ENCODE peak calls at places on chromosomes 12 and 14, in ten cellular contexts. A is GM12865; V is cardiac fibroblast; M is K562; X is CD8-positive, alpha-beta T cell; Y is fibroblast of the aortic adventitia; B is AG10803; S is colonic mucosa; O is uterus; U is Peyer's patch. R is an unnamed sample.

GRCh38 chr14:56004807-56005579 is 113.2 kb upstream of the PELI2 start:
- DNase-seq in A (peak; percentile 69), V (peak; percentile 90), M (peak; percentile 28), X (no peak), Y (peak; percentile 74), B (peak; percentile 86), S (peak; percentile 64), O (peak; percentile 27), U (no peak), R (no peak)

GRCh38 chr12:23657598-23657997 is 291.9 kb downstream of the SOX5 start:
- DNase-seq in A (no peak), V (no peak), M (no peak), X (no peak), Y (no peak), B (no peak), S (no peak), O (no peak), U (no peak), R (no peak)

GRCh38 chr12:133057446-133057845 is 20.1 kb downstream of the ZNF84 start:
- DNase-seq in A (no peak), V (peak; percentile 6), M (no peak), X (no peak), Y (no peak), B (no peak), S (no peak), O (no peak), U (no peak), R (no peak)

GRCh38 chr12:105939181-105939721 is 199.5 kb downstream of the NUAK1 start:
- DNase-seq in A (no peak), V (no peak), M (no peak), X (no peak), Y (no peak), B (no peak), S (no peak), O (no peak), U (no peak), R (no peak)

GRCh38 chr14:93317836-93318807 is 14.7 kb downstream of the BTBD7 start:
- DNase-seq in A (no peak), V (peak; percentile 65), M (peak; percentile 37), X (no peak), Y (peak; percentile 42), B (peak; percentile 11), S (no peak), O (no peak), U (no peak), R (no peak)

GRCh38 chr14:102949062-102949800 is 26.8 kb downstream of the AMN start:
- DNase-seq in A (no peak), V (no peak), M (no peak), X (peak; percentile 79), Y (no peak), B (peak; percentile 81), S (no peak), O (no peak), U (peak; percentile 88), R (no peak)

GRCh38 chr12:96514328-96514727 is 25.0 kb downstream of the CFAP54 start:
- DNase-seq in A (peak; percentile 84), V (peak; percentile 41), M (no peak), X (no peak), Y (no peak), B (peak; percentile 39), S (no peak), O (no peak), U (no peak), R (no peak)

GRCh38 chr14:95480109-95480886 is 36.2 kb downstream of the SYNE3 start:
- DNase-seq in A (peak; percentile 81), V (peak; percentile 57), M (no peak), X (no peak), Y (peak; percentile 78), B (peak; percentile 52), S (no peak), O (peak; percentile 72), U (peak; percentile 31), R (no peak)

GRCh38 chr12:32240833-32241232 is 134.2 kb downstream of the BICD1 start:
- DNase-seq in A (no peak), V (no peak), M (no peak), X (no peak), Y (no peak), B (no peak), S (no peak), O (no peak), U (no peak), R (no peak)

GRCh38 chr12:66152732-66153131 is 17.1 kb downstream of the TMBIM4 start:
- DNase-seq in A (no peak), V (peak; percentile 57), M (no peak), X (no peak), Y (peak; percentile 69), B (peak; percentile 57), S (no peak), O (no peak), U (no peak), R (no peak)

GRCh38 chr14:62126885-62127478 is 364.8 kb downstream of the SNAPC1 start:
- DNase-seq in A (peak; percentile 65), V (peak; percentile 74), M (peak; percentile 34), X (no peak), Y (peak; percentile 76), B (peak; percentile 59), S (peak; percentile 20), O (no peak), U (no peak), R (no peak)

GRCh38 chr12:88325076-88325827 is 183.1 kb downstream of the TMTC3 start:
- DNase-seq in A (no peak), V (peak; percentile 84), M (no peak), X (no peak), Y (peak; percentile 94), B (peak; percentile 97), S (no peak), O (no peak), U (no peak), R (no peak)

DNA sequence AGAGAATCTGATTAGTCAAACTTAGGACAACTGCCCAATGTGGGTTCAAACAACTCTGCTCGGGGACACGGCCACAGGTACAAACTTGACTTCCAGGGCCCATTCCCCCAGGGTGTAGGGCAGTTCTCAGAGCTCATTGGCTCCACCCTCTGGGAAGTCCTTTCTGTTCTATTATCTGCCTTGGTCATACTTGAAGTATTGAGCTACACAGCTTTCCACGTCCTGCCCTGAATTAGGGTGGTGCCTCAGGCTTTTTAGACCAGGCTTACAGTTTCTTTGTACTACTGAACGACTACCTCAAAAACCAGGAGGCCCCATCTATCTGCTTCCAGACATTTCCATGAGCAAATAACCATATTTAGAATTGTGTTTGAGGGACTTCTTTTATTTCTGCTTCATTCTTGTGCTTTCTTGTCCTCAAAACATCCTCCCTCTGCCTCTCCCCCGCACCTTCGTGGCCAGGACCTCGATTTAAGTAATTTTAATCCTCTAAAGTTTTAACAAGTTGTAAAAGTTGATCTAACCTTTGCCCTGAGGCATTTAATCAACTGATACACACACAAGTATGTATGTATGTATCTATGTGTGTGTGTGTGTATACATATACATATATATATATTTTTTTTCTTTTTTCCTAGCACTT is 281.8 kb upstream of the AMIGO2 start:
- DNase-seq in A (peak; percentile 45), V (no peak), M (peak; percentile 85), X (peak; percentile 69), Y (no peak), B (no peak), S (peak; percentile 28), O (peak; percentile 67), U (peak; percentile 70), R (no peak)
- TF ChIP-seq CTCF in A (no peak), V (no peak), M (peak; percentile 31), X (no peak), Y (no peak), B (no peak), S (no peak), O (no peak), U (no peak), R (no peak)

DNA sequence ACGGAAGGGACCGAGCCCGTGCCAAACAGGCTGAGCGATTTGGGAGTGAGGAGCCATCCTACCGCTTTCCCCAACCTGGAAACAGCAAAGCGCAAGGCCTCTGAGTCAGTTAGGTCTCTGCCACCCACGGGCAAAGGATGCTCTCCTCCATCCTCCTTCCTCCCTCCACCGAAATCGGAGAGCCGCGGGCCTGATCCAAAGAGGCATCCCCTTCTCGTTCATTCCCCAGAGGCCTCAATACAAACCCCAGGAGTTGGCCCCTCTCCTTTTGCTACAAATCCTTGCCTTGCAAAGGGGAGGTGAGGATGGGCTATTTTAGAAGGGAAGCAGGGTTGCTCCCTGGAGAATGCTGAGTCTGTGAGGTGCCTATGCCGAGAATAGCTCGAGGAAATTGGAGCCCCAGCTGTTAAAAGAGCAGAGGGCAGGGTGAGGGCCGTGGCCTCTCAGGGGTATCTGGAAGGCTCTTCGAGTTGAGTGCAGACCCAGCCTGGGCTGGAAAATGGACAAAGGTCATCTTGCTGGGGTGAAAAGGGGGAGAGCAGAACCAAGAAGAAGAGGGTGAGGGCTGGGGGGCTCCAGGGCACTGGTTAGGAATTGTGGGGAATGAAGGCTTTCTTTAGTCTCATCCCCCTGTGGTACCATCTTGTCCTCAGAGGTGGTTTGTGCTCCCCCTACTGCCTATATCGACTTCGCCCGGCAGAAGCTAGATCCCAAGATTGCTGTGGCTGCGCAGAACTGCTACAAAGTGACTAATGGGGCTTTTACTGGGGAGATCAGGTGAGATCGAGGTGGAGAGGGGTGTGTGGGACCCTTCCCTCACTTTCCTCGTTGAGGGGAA is 1.1 kb downstream of the TPI1 start:
- DNase-seq in A (no peak), V (no peak), M (peak; percentile 36), X (no peak), Y (no peak), B (no peak), S (no peak), O (no peak), U (no peak), R (no peak)
- TF ChIP-seq CTCF in A (no peak), V (peak; percentile 20), M (peak; percentile 22), X (no peak), Y (peak; percentile 34), B (peak; percentile 41), S (no peak), O (no peak), U (no peak), R (no peak)

GRCh38 chr12:401235-402126 is at the start of gene CCDC77:
- DNase-seq in A (peak; percentile 96), V (peak; percentile 93), M (peak; percentile 93), X (peak; percentile 96), Y (peak; percentile 91), B (peak; percentile 86), S (peak; percentile 93), O (peak; percentile 90), U (peak; percentile 88), R (peak; percentile 91)
- TF ChIP-seq CTCF in A (no peak), V (peak; percentile 31), M (peak; percentile 31), X (peak; percentile 40), Y (peak; percentile 29), B (peak; percentile 35), S (no peak), O (peak; percentile 50), U (peak; percentile 34), R (peak; percentile 37)

DNA sequence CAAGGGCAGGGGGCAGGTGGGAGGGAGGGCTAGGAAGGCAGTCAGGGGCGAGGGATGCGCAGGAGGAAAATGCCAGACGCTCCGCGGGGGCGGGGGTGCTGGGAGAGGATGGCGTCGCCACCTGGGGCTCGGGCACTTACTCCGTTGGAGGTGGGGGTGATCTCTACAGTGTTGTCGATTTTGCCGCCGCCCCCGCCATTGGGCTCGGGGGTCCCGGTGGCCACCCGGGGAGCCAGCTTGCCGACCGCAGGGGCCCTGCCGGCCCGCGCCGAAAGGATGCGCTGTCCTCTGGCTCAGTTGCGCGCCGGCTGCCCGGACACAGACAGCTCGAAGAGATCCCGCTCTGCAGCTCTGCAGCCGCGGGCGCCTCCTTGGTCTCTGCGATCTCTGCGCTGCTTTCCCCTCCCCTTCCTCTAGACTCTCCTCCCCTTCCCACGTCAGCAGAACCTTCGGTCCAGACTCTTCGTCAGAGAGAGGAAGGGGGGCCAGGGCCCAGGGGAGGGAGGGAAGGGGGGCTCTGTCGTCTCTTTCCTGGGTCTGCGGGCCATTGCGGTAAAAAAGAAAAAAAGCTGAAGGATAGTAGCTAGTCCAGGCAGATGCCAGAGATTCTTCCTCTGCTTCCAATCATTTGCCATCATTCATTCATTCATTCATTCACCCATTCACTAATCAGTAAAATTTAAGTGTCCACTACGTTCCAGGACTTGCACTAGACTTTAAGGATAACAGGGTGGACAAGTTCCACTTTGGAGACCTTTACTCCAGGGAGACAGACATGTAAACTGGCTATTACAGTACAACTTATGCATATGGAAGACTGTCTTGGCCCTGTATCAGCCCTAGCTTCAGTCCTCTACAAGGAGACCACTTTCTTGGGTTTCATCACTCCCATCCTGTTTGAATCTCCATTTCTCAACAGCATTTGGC is at the start of gene SLC22A17:
- DNase-seq in A (no peak), V (peak; percentile 85), M (peak; percentile 26), X (peak; percentile 70), Y (peak; percentile 82), B (peak; percentile 82), S (peak; percentile 65), O (peak; percentile 89), U (peak; percentile 48), R (peak; percentile 70)
- TF ChIP-seq CTCF in A (no peak), V (no peak), M (no peak), X (no peak), Y (peak; percentile 31), B (peak; percentile 18), S (no peak), O (peak; percentile 35), U (no peak), R (peak; percentile 23)

R was measured in neural crest cell.